ENCODE peak calls at places on chromosomes 3 and 15, in four cellular contexts. T is T47D; W is effector memory CD4-positive, alpha-beta T cell; L is caudate nucleus. F is an unnamed sample.

GRCh38 chr3:191958980-191959671 is 498.2 kb downstream of the PYDC2 start:
- DNase-seq in T (no peak), W (no peak), L (no peak), F (no peak)

GRCh38 chr3:155285936-155286335 is 7.5 kb downstream of the STRIT1 start:
- DNase-seq in T (no peak), W (no peak), L (no peak), F (no peak)

GRCh38 chr3:31613654-31614053 is 80.9 kb downstream of the STT3B start:
- DNase-seq in T (no peak), W (no peak), L (no peak), F (no peak)

GRCh38 chr3:126112531-126113237 is 28.8 kb upstream of the SLC41A3 start:
- DNase-seq in T (no peak), W (no peak), L (no peak), F (no peak)

GRCh38 chr15:64443747-64444621 is 16.4 kb upstream of the ZNF609 start:
- DNase-seq in T (no peak), W (no peak), L (no peak), F (no peak)

GRCh38 chr3:73448761-73449290 is 175.9 kb downstream of the PDZRN3 start:
- DNase-seq in T (no peak), W (no peak), L (no peak), F (no peak)

GRCh38 chr3:13884851-13885703 is 5.2 kb upstream of the WNT7A start:
- DNase-seq in T (peak; percentile 94), W (peak; percentile 67), L (no peak), F (no peak)

GRCh38 chr15:61049934-61050333 is 179.2 kb downstream of the RORA start:
- DNase-seq in T (no peak), W (no peak), L (no peak), F (no peak)

GRCh38 chr3:27714692-27715453 is 7.2 kb downstream of the EOMES start:
- DNase-seq in T (no peak), W (no peak), L (no peak), F (no peak)

GRCh38 chr15:51121118-51121517 is 26.4 kb upstream of the TNFAIP8L3 start:
- DNase-seq in T (no peak), W (no peak), L (no peak), F (no peak)

GRCh38 chr15:25333049-25333448 is 105.8 kb downstream of the UBE3A start:
- DNase-seq in T (no peak), W (no peak), L (no peak), F (no peak)

GRCh38 chr3:50192689-50193141 is 1.3 kb downstream of the GNAT1 start:
- DNase-seq in T (peak; percentile 91), W (peak; percentile 73), L (no peak), F (peak; percentile 13)

GRCh38 chr15:74272812-74273211 is 36.7 kb downstream of the CCDC33 start:
- DNase-seq in T (no peak), W (no peak), L (no peak), F (no peak)

GRCh38 chr15:43510230-43511011 is 7.0 kb upstream of the MAP1A start:
- DNase-seq in T (peak; percentile 80), W (peak; percentile 97), L (peak; percentile 99), F (peak; percentile 97)

GRCh38 chr3:55013145-55013544 is 85.3 kb upstream of the LRTM1 start:
- DNase-seq in T (no peak), W (no peak), L (no peak), F (no peak)

GRCh38 chr3:160400048-160400630 is 689 bp downstream of the SMC4 start:
- DNase-seq in T (no peak), W (peak; percentile 22), L (no peak), F (no peak)

GRCh38 chr3:21392521-21392920 is 358.5 kb downstream of the ZNF385D start:
- DNase-seq in T (no peak), W (no peak), L (no peak), F (no peak)

GRCh38 chr15:99452010-99452409 is 113.8 kb upstream of the MEF2A start:
- DNase-seq in T (no peak), W (no peak), L (no peak), F (no peak)

GRCh38 chr15:73889725-73890124 is 16.4 kb downstream of the TBC1D21 start:
- DNase-seq in T (no peak), W (no peak), L (no peak), F (no peak)

GRCh38 chr3:18069564-18069963 is 327.1 kb upstream of the TBC1D5 start:
- DNase-seq in T (no peak), W (no peak), L (no peak), F (no peak)

GRCh38 chr3:50380375-50381085 is 21.2 kb upstream of the TMEM115 start:
- DNase-seq in T (no peak), W (no peak), L (no peak), F (no peak)

GRCh38 chr3:64936570-64936969 is 248.8 kb upstream of the ADAMTS9 start:
- DNase-seq in T (no peak), W (no peak), L (no peak), F (no peak)

GRCh38 chr15:65533057-65533752 is 2.9 kb downstream of the HACD3 start:
- DNase-seq in T (no peak), W (no peak), L (no peak), F (no peak)

GRCh38 chr15:77659350-77660321 is 26.9 kb upstream of the LINGO1 start:
- DNase-seq in T (peak; percentile 55), W (no peak), L (no peak), F (no peak)

GRCh38 chr15:67732994-67733393 is 92.3 kb upstream of the SKOR1 start:
- DNase-seq in T (no peak), W (no peak), L (no peak), F (no peak)

GRCh38 chr3:143081844-143082778 is 37.5 kb upstream of the CHST2 start:
- DNase-seq in T (no peak), W (no peak), L (no peak), F (no peak)

GRCh38 chr3:37935756-37936666 is 54.6 kb upstream of the VILL start:
- DNase-seq in T (no peak), W (no peak), L (no peak), F (no peak)

GRCh38 chr3:11547498-11547897 is 96.2 kb downstream of the VGLL4 start:
- DNase-seq in T (no peak), W (no peak), L (no peak), F (no peak)

GRCh38 chr15:40826123-40827075 is 2.1 kb downstream of the PPP1R14D start:
- DNase-seq in T (no peak), W (no peak), L (no peak), F (no peak)

GRCh38 chr3:174242311-174243041 is 616.7 kb upstream of the NAALADL2 start:
- DNase-seq in T (no peak), W (no peak), L (no peak), F (no peak)

GRCh38 chr3:53808496-53808895 is 37.7 kb downstream of the CHDH start:
- DNase-seq in T (no peak), W (no peak), L (no peak), F (no peak)

GRCh38 chr15:33985287-33985686 is 17.0 kb downstream of the CHRM5 start:
- DNase-seq in T (no peak), W (no peak), L (no peak), F (peak; percentile 34)

GRCh38 chr15:42392309-42393024 is 33.2 kb downstream of the CAPN3 start:
- DNase-seq in T (no peak), W (no peak), L (no peak), F (no peak)

GRCh38 chr3:37702478-37703154 is 159.1 kb upstream of the CTDSPL start:
- DNase-seq in T (no peak), W (no peak), L (no peak), F (no peak)

F was measured in anterior cingulate cortex.